ENCODE peak calls at places on chromosome 5, in five cellular contexts. H is NCI-H1436 treated with DMSO at 0.1 percent for 48 hours, Z is upper lobe of right lung, R is lower leg skin, M is HTR-8/SVneo. L is an unnamed sample.

GRCh38 chr5:56910123-56910951 is 941 bp downstream of the SETD9 start:
- DNase-seq in M (peak; percentile 14), H (no peak), R (peak; percentile 91), Z (peak; percentile 74), L (peak; percentile 29)

GRCh38 chr5:131505237-131505908 is 129.7 kb downstream of the RAPGEF6 start:
- DNase-seq in Z (no peak), H (no peak), R (no peak), M (no peak), L (no peak)

GRCh38 chr5:111848374-111848914 is 91.5 kb upstream of the NREP start:
- DNase-seq in M (no peak), H (no peak), Z (no peak), R (no peak), L (no peak)

GRCh38 chr5:135456238-135457099 is 4.3 kb upstream of the TIFAB start:
- DNase-seq in M (peak; percentile 39), R (peak; percentile 86), Z (peak; percentile 89), H (no peak), L (no peak)

GRCh38 chr5:105952875-105953274 is 1717.9 kb downstream of the EFNA5 start:
- DNase-seq in Z (no peak), H (peak; percentile 100), R (no peak), M (no peak), L (peak; percentile 89)

GRCh38 chr5:141402553-141403328 is at the start of gene PCDHGA9:
- DNase-seq in R (no peak), M (no peak), Z (no peak), H (no peak), L (no peak)

GRCh38 chr5:170528976-170529375 is 25.2 kb downstream of the KCNIP1 start:
- DNase-seq in M (no peak), R (peak; percentile 48), Z (no peak), H (no peak), L (no peak)

GRCh38 chr5:10726913-10727517 is 34.0 kb downstream of the DAP start:
- DNase-seq in R (no peak), H (no peak), M (no peak), Z (no peak), L (no peak)

GRCh38 chr5:67643531-67643930 is 446.9 kb upstream of the CD180 start:
- DNase-seq in M (no peak), R (no peak), H (no peak), Z (no peak), L (no peak)

GRCh38 chr5:67303356-67303755 is 106.8 kb upstream of the CD180 start:
- DNase-seq in R (no peak), M (no peak), H (no peak), Z (no peak), L (no peak)

GRCh38 chr5:154608531-154609011 is 130.5 kb upstream of the HAND1 start:
- DNase-seq in R (no peak), Z (no peak), M (no peak), H (no peak), L (no peak)

GRCh38 chr5:179420476-179420875 is 75.2 kb upstream of the ADAMTS2 start:
- DNase-seq in R (peak; percentile 49), Z (peak; percentile 45), H (no peak), M (no peak), L (no peak)

GRCh38 chr5:175796536-175797499 is 74.6 kb upstream of the CPLX2 start:
- DNase-seq in R (peak; percentile 89), Z (peak; percentile 89), M (peak; percentile 80), H (no peak), L (peak; percentile 12)

GRCh38 chr5:35819026-35819425 is 37.7 kb upstream of the IL7R start:
- DNase-seq in Z (no peak), H (no peak), R (no peak), M (no peak), L (no peak)

GRCh38 chr5:172640822-172641358 is at the start of gene NEURL1B:
- DNase-seq in H (no peak), M (peak; percentile 86), Z (peak; percentile 83), R (no peak), L (no peak)

GRCh38 chr5:661891-662750 is 31.0 kb downstream of the TPPP start:
- DNase-seq in H (no peak), Z (no peak), R (no peak), M (no peak), L (no peak)

GRCh38 chr5:115100556-115100955 is 69.2 kb downstream of the TRIM36 start:
- DNase-seq in R (no peak), H (no peak), Z (no peak), M (no peak), L (no peak)

GRCh38 chr5:53480474-53481353 is at the start of gene FST:
- DNase-seq in R (peak; percentile 86), H (no peak), Z (peak; percentile 67), M (peak; percentile 41), L (no peak)

GRCh38 chr5:143434261-143435206 is 31.0 kb upstream of the NR3C1 start:
- DNase-seq in H (no peak), R (no peak), Z (no peak), M (no peak), L (no peak)

GRCh38 chr5:1666812-1667588 is 132.6 kb downstream of the MRPL36 start:
- DNase-seq in R (peak; percentile 86), M (peak; percentile 62), Z (peak; percentile 65), H (no peak), L (no peak)

GRCh38 chr5:36875051-36875788 is 1.3 kb upstream of the NIPBL start:
- DNase-seq in H (no peak), R (peak; percentile 93), Z (peak; percentile 81), M (peak; percentile 70), L (no peak)

GRCh38 chr5:141783599-141784296 is 94.5 kb downstream of the PCDH1 start:
- DNase-seq in R (no peak), Z (no peak), H (peak; percentile 31), M (no peak), L (no peak)

GRCh38 chr5:112388739-112389138 is 30.3 kb downstream of the EPB41L4A start:
- DNase-seq in M (no peak), R (no peak), H (no peak), Z (no peak), L (peak; percentile 40)

GRCh38 chr5:141843156-141843927 is 34.9 kb downstream of the PCDH1 start:
- DNase-seq in H (no peak), Z (no peak), R (no peak), M (peak; percentile 41), L (no peak)

GRCh38 chr5:50593681-50594080 is 72.8 kb upstream of the PARP8 start:
- DNase-seq in M (no peak), Z (no peak), H (no peak), R (no peak), L (no peak)

GRCh38 chr5:14268236-14268701 is 125.1 kb downstream of the TRIO start:
- DNase-seq in M (peak; percentile 85), Z (no peak), H (no peak), R (no peak), L (no peak)

GRCh38 chr5:115333164-115333563 is 36.7 kb upstream of the CCDC112 start:
- DNase-seq in Z (no peak), H (no peak), R (no peak), M (no peak), L (no peak)

GRCh38 chr5:132497488-132497997 is 7.0 kb upstream of the IRF1 start:
- DNase-seq in M (peak; percentile 95), H (no peak), R (peak; percentile 91), Z (peak; percentile 75), L (no peak)

L was measured in NCI-H2081 treated with DMSO at 0.1 percent for 48 hours.